ENCODE peak calls at places on chromosome 15, in seven cellular contexts. V is fibroblast of villous mesenchyme; O is CD4-positive, alpha-beta memory T cell; F is cardiac fibroblast; K is AG04450; S is pancreas; A is choroid plexus epithelial cell. I is an unnamed sample.

GRCh38 chr15:52337198-52337853 is 41.7 kb upstream of the MYO5C start:
- DNase-seq in V (peak), O (no peak), F (peak), K (no peak), S (no peak), A (peak), I (peak)

GRCh38 chr15:62066663-62067447 is at the start of gene C2CD4A:
- DNase-seq in V (peak), O (peak), F (peak), K (no peak), S (peak), A (peak), I (peak)

GRCh38 chr15:74209997-74210573 is 7.5 kb upstream of the STRA6 start:
- DNase-seq in V (peak), O (no peak), F (peak), K (no peak), S (no peak), A (peak), I (peak)

GRCh38 chr15:92780816-92781215 is 119.3 kb upstream of the CHD2 start:
- DNase-seq in V (no peak), O (no peak), F (no peak), K (no peak), S (no peak), A (no peak), I (no peak)

GRCh38 chr15:78325092-78325843 is 14.9 kb upstream of the CRABP1 start:
- DNase-seq in V (no peak), O (no peak), F (peak), K (no peak), S (no peak), A (peak), I (no peak)

GRCh38 chr15:93587046-93587445 is 498.0 kb upstream of the RGMA start:
- DNase-seq in V (no peak), O (no peak), F (no peak), K (no peak), S (no peak), A (no peak), I (no peak)

GRCh38 chr15:75152382-75153079 is 49.2 kb upstream of the C15orf39 start:
- DNase-seq in V (no peak), O (no peak), F (no peak), K (no peak), S (no peak), A (no peak), I (no peak)

GRCh38 chr15:76844096-76844495 is 61.0 kb downstream of the SCAPER start:
- DNase-seq in V (no peak), O (no peak), F (peak), K (no peak), S (no peak), A (peak), I (peak)

GRCh38 chr15:41387646-41388045 is 14.7 kb downstream of the NDUFAF1 start:
- DNase-seq in V (no peak), O (no peak), F (no peak), K (no peak), S (no peak), A (no peak), I (no peak)

GRCh38 chr15:99732711-99733267 is 448 bp downstream of the LYSMD4 start:
- DNase-seq in V (no peak), O (no peak), F (no peak), K (no peak), S (peak), A (no peak), I (no peak)

GRCh38 chr15:68187559-68187958 is 17.6 kb downstream of the CALML4 start:
- DNase-seq in V (peak), O (no peak), F (peak), K (peak), S (no peak), A (peak), I (peak)

GRCh38 chr15:69535101-69535638 is 82.6 kb downstream of the RPLP1 start:
- DNase-seq in V (no peak), O (no peak), F (peak), K (peak), S (no peak), A (peak), I (peak)

GRCh38 chr15:67030036-67030762 is 35.2 kb upstream of the SMAD3 start:
- DNase-seq in V (no peak), O (no peak), F (peak), K (no peak), S (no peak), A (no peak), I (no peak)

GRCh38 chr15:52683585-52683984 is 4.4 kb upstream of the ATOSA start:
- DNase-seq in V (peak), O (no peak), F (no peak), K (no peak), S (no peak), A (no peak), I (no peak)

GRCh38 chr15:74784426-74784825 is 2.5 kb downstream of the CSK start:
- DNase-seq in V (no peak), O (no peak), F (no peak), K (no peak), S (no peak), A (no peak), I (no peak)

GRCh38 chr15:72835289-72835890 is 51.8 kb upstream of the ADPGK start:
- DNase-seq in V (no peak), O (no peak), F (peak), K (no peak), S (no peak), A (peak), I (peak)

GRCh38 chr15:51403072-51403878 is 61.8 kb downstream of the GLDN start:
- DNase-seq in V (peak), O (no peak), F (peak), K (peak), S (no peak), A (peak), I (peak)

GRCh38 chr15:25900901-25901300 is 37.8 kb upstream of the ATP10A start:
- DNase-seq in V (no peak), O (no peak), F (peak), K (no peak), S (no peak), A (no peak), I (peak)

GRCh38 chr15:47338771-47339170 is 378.5 kb upstream of the SEMA6D start:
- DNase-seq in V (no peak), O (no peak), F (no peak), K (no peak), S (no peak), A (peak), I (no peak)

GRCh38 chr15:63048986-63049665 is 6.6 kb downstream of the TPM1 start:
- DNase-seq in V (peak), O (peak), F (peak), K (no peak), S (peak), A (peak), I (peak)

GRCh38 chr15:45829336-45830153 is 194.7 kb downstream of the SQOR start:
- DNase-seq in V (no peak), O (no peak), F (no peak), K (no peak), S (peak), A (no peak), I (no peak)

GRCh38 chr15:88487176-88487795 is 19.8 kb downstream of the MRPS11 start:
- DNase-seq in V (no peak), O (no peak), F (no peak), K (no peak), S (no peak), A (no peak), I (peak)

GRCh38 chr15:36414670-36415069 is 164.8 kb upstream of the CDIN1 start:
- DNase-seq in V (no peak), O (no peak), F (no peak), K (no peak), S (no peak), A (peak), I (no peak)

GRCh38 chr15:78170848-78171773 is 21.9 kb downstream of the IDH3A start:
- DNase-seq in V (no peak), O (no peak), F (no peak), K (no peak), S (no peak), A (no peak), I (no peak)

DNA sequence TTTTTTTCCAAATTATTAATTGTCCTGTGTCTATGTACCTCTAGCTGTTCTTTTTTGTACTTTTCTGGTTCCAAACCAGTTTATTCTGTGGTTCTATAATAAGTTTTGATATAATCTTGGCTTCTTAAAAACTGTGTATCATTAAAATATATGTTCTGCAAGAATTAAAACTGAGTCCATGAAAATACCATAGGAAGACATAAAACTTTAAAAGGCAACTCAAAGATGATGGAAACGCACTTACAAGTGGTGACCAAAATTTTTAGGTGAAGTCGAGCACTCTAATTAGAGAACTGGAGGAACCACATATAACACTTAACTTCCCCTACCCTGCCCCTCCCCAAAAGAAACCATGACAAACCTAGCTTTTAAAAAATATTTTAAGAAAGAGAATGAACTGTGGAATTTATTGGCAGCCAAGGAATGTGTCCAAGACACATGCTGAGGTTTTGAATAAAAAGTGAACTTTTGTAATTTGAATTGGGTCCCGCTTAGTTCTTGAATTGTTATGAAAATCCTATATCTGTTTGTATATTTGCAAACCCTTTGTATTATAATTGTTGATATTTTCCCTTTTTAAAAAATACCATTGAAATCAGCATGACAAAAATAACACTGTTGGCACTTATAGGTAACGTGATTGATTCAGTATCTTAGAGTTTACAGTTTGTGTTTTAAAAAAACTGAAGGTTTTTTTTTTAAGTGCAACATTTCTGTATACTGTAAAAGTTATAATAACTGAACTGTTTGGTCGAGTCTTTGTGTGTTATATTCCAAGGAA is 7.7 kb downstream of the NR2F2 start:
- DNase-seq in V (no peak), O (no peak), F (no peak), K (no peak), S (no peak), A (peak), I (peak)
- H3K4me3 ChIP-seq in V (peak), O (no peak), F (peak), K (peak), S (no peak), A (peak), I (peak)

GRCh38 chr15:40238481-40238926 is 359 bp upstream of the PAK6 start:
- DNase-seq in V (no peak), O (no peak), F (no peak), K (no peak), S (no peak), A (no peak), I (no peak)
- H3K4me3 ChIP-seq in V (peak), O (no peak), F (peak), K (peak), S (no peak), A (peak), I (peak)

GRCh38 chr15:96352594-96353377 is 22.3 kb downstream of the NR2F2 start:
- DNase-seq in V (peak), O (no peak), F (no peak), K (no peak), S (no peak), A (peak), I (no peak)
- H3K4me3 ChIP-seq in V (no peak), O (no peak), F (no peak), K (no peak), S (no peak), A (no peak), I (no peak)

DNA sequence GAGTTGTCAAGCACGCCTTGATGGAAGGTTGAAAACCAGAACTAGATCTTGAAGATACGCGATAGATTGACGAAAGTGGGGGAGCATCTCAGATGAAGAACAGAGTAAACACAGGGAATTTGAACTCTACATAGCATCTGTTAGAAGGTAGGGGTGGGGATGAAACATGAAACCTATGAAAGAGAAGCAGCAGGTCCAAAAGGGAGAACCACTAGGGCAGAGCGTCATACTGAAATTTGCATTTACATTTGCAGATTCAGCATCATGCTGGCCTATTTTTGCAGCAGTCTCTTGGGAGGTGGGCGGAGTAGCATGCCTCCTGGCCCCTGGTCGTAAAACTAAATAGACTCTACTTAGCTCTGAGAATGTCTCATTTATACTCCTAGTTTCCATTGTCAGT is 46.1 kb upstream of the RASGRP1 start:
- DNase-seq in V (no peak), O (peak), F (no peak), K (no peak), S (no peak), A (no peak), I (no peak)
- H3K4me3 ChIP-seq in V (no peak), O (no peak), F (no peak), K (no peak), S (no peak), A (no peak), I (no peak)

GRCh38 chr15:84600687-84601554 is at the start of gene ZSCAN2:
- DNase-seq in V (peak), O (peak), F (peak), K (peak), S (peak), A (peak), I (peak)

GRCh38 chr15:84601555-84601838 is 688 bp downstream of the ZSCAN2 start:
- DNase-seq in V (no peak), O (no peak), F (no peak), K (no peak), S (no peak), A (no peak), I (no peak)

GRCh38 chr15:84598993-84599392 is 1.8 kb upstream of the ZSCAN2 start:
- DNase-seq in V (peak), O (no peak), F (peak), K (peak), S (no peak), A (peak), I (peak)

GRCh38 chr15:84600331-84600686 is 500 bp upstream of the ZSCAN2 start:
- DNase-seq in V (peak), O (peak), F (peak), K (peak), S (peak), A (peak), I (peak)

DNA sequence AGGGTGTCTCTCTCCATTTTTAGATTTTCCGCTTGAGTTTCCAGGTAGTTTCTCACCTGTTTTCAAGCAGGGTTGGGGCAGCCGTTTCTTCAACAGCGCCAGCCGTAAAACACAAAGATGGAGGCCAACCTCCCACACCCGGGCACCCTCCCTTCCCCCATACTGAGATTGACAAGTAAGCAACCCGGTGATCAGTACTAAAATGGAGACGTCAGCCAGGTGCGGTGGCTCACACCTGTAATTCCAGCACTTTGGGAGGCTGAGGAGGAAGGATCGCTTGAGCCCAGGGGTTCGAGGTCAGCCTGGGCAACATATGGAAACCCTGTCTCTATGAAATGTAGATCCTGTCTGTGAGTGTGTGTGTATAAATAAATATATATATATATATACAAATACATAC is 903 bp upstream of the ZSCAN2 start:
- DNase-seq in V (no peak), O (no peak), F (no peak), K (no peak), S (no peak), A (no peak), I (no peak)
- H3K4me3 ChIP-seq in V (peak), O (no peak), F (peak), K (peak), S (no peak), A (no peak), I (peak)

GRCh38 chr15:64911317-64912186 is at the start of gene ANKDD1A:
- DNase-seq in V (peak), O (peak), F (peak), K (no peak), S (peak), A (peak), I (peak)

GRCh38 chr15:64915518-64916227 is 4.0 kb downstream of the ANKDD1A start:
- DNase-seq in V (no peak), O (no peak), F (no peak), K (no peak), S (no peak), A (no peak), I (no peak)

GRCh38 chr15:64909546-64909945 is 2.2 kb upstream of the ANKDD1A start:
- DNase-seq in V (no peak), O (no peak), F (no peak), K (no peak), S (no peak), A (no peak), I (no peak)

GRCh38 chr15:64912379-64912778 is 677 bp downstream of the ANKDD1A start:
- DNase-seq in V (no peak), O (no peak), F (no peak), K (no peak), S (no peak), A (no peak), I (no peak)

DNA sequence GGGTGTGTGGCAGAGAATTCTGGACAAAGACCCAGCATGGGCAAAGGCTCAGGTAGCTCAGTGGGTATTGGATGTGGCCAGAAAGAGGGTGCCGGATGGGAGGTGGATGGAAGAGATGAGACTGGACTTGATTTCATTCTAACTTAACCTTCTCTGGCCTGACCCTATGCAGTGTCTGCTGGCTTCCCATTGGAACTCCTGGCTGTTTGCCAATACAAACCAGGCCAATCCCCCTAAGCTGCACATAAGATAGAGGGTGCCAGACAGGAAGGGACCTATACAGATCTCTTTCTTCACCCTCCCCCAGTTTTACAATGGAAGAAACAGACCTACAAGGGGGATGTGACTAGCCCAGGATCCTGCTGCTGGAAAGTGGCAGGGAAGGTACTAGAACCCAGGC is 1.2 kb downstream of the ANKDD1A start:
- DNase-seq in V (no peak), O (no peak), F (no peak), K (no peak), S (no peak), A (no peak), I (no peak)
- H3K4me3 ChIP-seq in V (no peak), O (no peak), F (no peak), K (no peak), S (no peak), A (no peak), I (no peak)